ENCODE peak calls at places on chromosomes 12 and 14, in five cellular contexts. E is SK-N-SH, G is IMR-90, Z is GM12878, W is K562. S is an unnamed sample.
A peak's percentile ranks its signal among the peaks of the same experiment; 100 is the strongest.

GRCh38 chr12:117863004-117863709 is 105.6 kb downstream of the KSR2 start:
- DNase-seq in G (no peak), W (no peak), Z (no peak), E (no peak), S (no peak)

GRCh38 chr14:104224516-104225281 is 86.3 kb downstream of the KIF26A start:
- DNase-seq in E (peak; percentile 67), G (no peak), W (peak; percentile 52), Z (no peak), S (no peak)

GRCh38 chr14:69559581-69560011 is 15.1 kb downstream of the CCDC177 start:
- DNase-seq in E (peak; percentile 73), Z (no peak), G (no peak), W (no peak), S (no peak)

GRCh38 chr14:67721851-67722250 is 20.2 kb downstream of the RDH12 start:
- DNase-seq in W (no peak), E (no peak), G (no peak), Z (no peak), S (no peak)

GRCh38 chr14:52961060-52961639 is 10.3 kb upstream of the FERMT2 start:
- DNase-seq in Z (peak; percentile 13), E (peak; percentile 63), W (peak; percentile 10), G (peak; percentile 68), S (peak; percentile 70)

GRCh38 chr14:37587881-37588666 is 7.0 kb downstream of the FOXA1 start:
- DNase-seq in E (no peak), W (no peak), Z (no peak), G (no peak), S (peak; percentile 68)

GRCh38 chr12:12398026-12398859 is 41.4 kb downstream of the BORCS5 start:
- DNase-seq in W (no peak), Z (no peak), G (peak; percentile 97), E (no peak), S (peak; percentile 89)

GRCh38 chr12:51397670-51398069 is 6.5 kb upstream of the GALNT6 start:
- DNase-seq in Z (no peak), W (no peak), E (no peak), G (no peak), S (no peak)

GRCh38 chr14:70192915-70193314 is 4.2 kb upstream of the SLC8A3 start:
- DNase-seq in Z (no peak), W (no peak), E (peak; percentile 29), G (no peak), S (peak; percentile 10)

GRCh38 chr12:89544730-89545184 is 18.9 kb upstream of the POC1B start:
- DNase-seq in G (no peak), E (no peak), W (no peak), Z (no peak), S (no peak)

GRCh38 chr12:1880876-1881275 is 37.6 kb downstream of the CACNA2D4 start:
- DNase-seq in W (no peak), G (no peak), E (peak; percentile 2), Z (no peak), S (no peak)

GRCh38 chr12:21991526-21991925 is 50.3 kb upstream of the ABCC9 start:
- DNase-seq in W (no peak), G (no peak), Z (no peak), E (no peak), S (no peak)

GRCh38 chr14:89641495-89642162 is 224.6 kb upstream of the FOXN3 start:
- DNase-seq in G (no peak), E (no peak), Z (peak; percentile 79), W (no peak), S (peak; percentile 66)

GRCh38 chr12:12138203-12139154 is 67.7 kb downstream of the BCL2L14 start:
- DNase-seq in W (no peak), E (no peak), G (no peak), Z (no peak), S (no peak)

GRCh38 chr14:45003924-45004323 is 41.9 kb downstream of the TOGARAM1 start:
- DNase-seq in Z (no peak), W (no peak), G (no peak), E (no peak), S (no peak)

GRCh38 chr14:29892327-29892726 is 35.3 kb downstream of the PRKD1 start:
- DNase-seq in G (peak; percentile 13), E (no peak), W (no peak), Z (no peak), S (no peak)

GRCh38 chr14:31294736-31295398 is 87.3 kb upstream of the HECTD1 start:
- DNase-seq in Z (no peak), E (no peak), W (no peak), G (peak; percentile 69), S (no peak)

GRCh38 chr12:65894127-65894526 is 69.8 kb downstream of the HMGA2 start:
- DNase-seq in W (no peak), E (no peak), G (peak; percentile 67), Z (no peak), S (no peak)

GRCh38 chr12:29153231-29153630 is 4.2 kb downstream of the FAR2 start:
- DNase-seq in E (no peak), G (no peak), W (no peak), Z (no peak), S (no peak)

GRCh38 chr14:50347521-50347920 is 35.4 kb downstream of the DMAC2L start:
- DNase-seq in Z (no peak), G (peak; percentile 69), E (no peak), W (peak; percentile 34), S (no peak)

GRCh38 chr12:15243102-15243501 is 21.9 kb upstream of the RERG start:
- DNase-seq in Z (no peak), E (no peak), W (no peak), G (no peak), S (no peak)

GRCh38 chr14:64726585-64726890 is 22.3 kb downstream of the PLEKHG3 start:
- DNase-seq in Z (no peak), E (no peak), G (peak; percentile 60), W (no peak), S (no peak)

GRCh38 chr12:126545411-126545810 is 1480.2 kb downstream of the AACS start:
- DNase-seq in Z (no peak), W (no peak), G (no peak), E (no peak), S (no peak)

GRCh38 chr12:28191018-28191595 is 851 bp downstream of the CCDC91 start:
- DNase-seq in Z (no peak), G (peak; percentile 55), W (peak; percentile 26), E (peak; percentile 21), S (no peak)

GRCh38 chr12:64610092-64610659 is at the start of gene RASSF3:
- DNase-seq in E (peak; percentile 94), G (peak; percentile 67), W (peak; percentile 94), Z (no peak), S (peak; percentile 44)

GRCh38 chr12:5718073-5718472 is 227.0 kb downstream of the ANO2 start:
- DNase-seq in G (no peak), W (no peak), E (no peak), Z (no peak), S (no peak)

GRCh38 chr12:4271433-4272013 is 2.0 kb upstream of the CCND2 start:
- DNase-seq in W (no peak), E (peak; percentile 32), Z (peak; percentile 51), G (no peak), S (no peak)

GRCh38 chr12:84986586-84986985 is 49.5 kb downstream of the TSPAN19 start:
- DNase-seq in Z (no peak), E (no peak), W (no peak), G (peak; percentile 16), S (no peak)

GRCh38 chr12:62848418-62848817 is 86.5 kb downstream of the PPM1H start:
- DNase-seq in E (no peak), W (no peak), Z (peak; percentile 3), G (peak; percentile 85), S (no peak)

GRCh38 chr12:88448337-88448944 is 131.8 kb downstream of the KITLG start:
- DNase-seq in G (no peak), Z (no peak), E (no peak), W (no peak), S (no peak)

GRCh38 chr12:88450130-88450529 is 130.1 kb downstream of the KITLG start:
- DNase-seq in E (no peak), G (no peak), W (no peak), Z (no peak), S (no peak)

GRCh38 chr12:88458327-88458726 is 121.9 kb downstream of the KITLG start:
- DNase-seq in W (no peak), G (no peak), Z (no peak), E (no peak), S (peak; percentile 41)

GRCh38 chr12:88451254-88451653 is 129.0 kb downstream of the KITLG start:
- DNase-seq in Z (no peak), G (no peak), E (no peak), W (no peak), S (no peak)

DNA sequence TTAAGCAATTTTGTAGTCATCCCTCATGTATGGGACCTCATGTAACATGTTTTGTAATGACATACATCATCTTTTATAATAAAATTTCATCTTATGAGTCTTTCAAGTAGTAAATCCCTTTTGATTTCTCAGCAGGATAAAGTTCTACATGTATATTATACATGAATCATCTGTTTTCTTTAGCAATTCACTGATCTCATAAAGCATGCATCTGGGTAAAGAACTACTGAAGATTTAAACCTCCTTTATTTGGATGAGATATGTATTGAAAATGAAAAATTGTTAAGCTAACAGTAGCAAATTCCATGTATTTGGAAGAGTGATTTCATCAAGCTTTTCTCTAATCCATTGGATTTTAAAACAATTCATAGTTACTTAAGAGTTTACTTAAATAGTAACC is 126.9 kb downstream of the KITLG start:
- DNase-seq in E (no peak), Z (no peak), W (no peak), G (peak; percentile 72), S (no peak)
- TF ChIP-seq MXI1 in E (no peak), Z (no peak), W (no peak), G (no peak), S (no peak)

DNA sequence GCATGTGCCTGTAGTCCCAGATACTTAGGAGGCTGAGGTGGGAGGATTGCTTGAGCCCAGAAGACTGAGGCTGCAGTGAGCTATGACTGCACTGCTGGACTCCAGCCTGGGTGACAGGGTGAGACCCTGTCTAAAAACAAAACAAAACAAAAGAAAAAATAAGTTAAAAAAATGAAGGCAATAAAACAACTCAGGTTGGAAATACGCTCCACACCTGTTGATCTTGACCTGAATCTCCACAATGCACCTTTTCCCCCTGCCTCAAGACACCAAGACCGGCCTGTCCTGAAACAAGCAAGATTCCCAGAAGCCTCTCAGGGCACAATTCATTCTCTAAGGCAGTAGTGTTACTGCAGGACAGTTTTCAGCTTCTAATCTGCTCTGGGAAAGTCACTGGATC is 20.8 kb upstream of the CEBPE start:
- DNase-seq in G (no peak), Z (no peak), E (no peak), W (no peak), S (no peak)
- TF ChIP-seq CTCF in G (no peak), Z (no peak), E (no peak), W (no peak), S (no peak)

GRCh38 chr12:110737532-110737931 is 5.2 kb downstream of the PPP1CC start:
- DNase-seq in W (no peak), G (no peak), E (no peak), Z (no peak), S (no peak)
- TF ChIP-seq MXI1 in W (no peak), G (no peak), E (no peak), Z (no peak), S (no peak)

GRCh38 chr12:106908561-106908960 is 47.1 kb upstream of the TMEM263 start:
- DNase-seq in E (no peak), G (no peak), W (no peak), Z (no peak), S (no peak)

GRCh38 chr12:106907846-106908245 is 47.9 kb upstream of the TMEM263 start:
- DNase-seq in G (no peak), E (no peak), Z (no peak), W (no peak), S (no peak)

GRCh38 chr12:106906715-106907114 is 49.0 kb upstream of the TMEM263 start:
- DNase-seq in W (no peak), G (no peak), E (no peak), Z (no peak), S (no peak)

GRCh38 chr12:106910202-106910601 is 45.5 kb upstream of the TMEM263 start:
- DNase-seq in Z (peak; percentile 84), W (no peak), G (no peak), E (no peak), S (no peak)

GRCh38 chr12:106907411-106907810 is 48.3 kb upstream of the TMEM263 start:
- DNase-seq in G (no peak), E (no peak), W (no peak), Z (no peak), S (no peak)
- TF ChIP-seq CTCF in G (peak; percentile 4), E (no peak), W (no peak), Z (peak; percentile 46), S (peak; percentile 38)